ENCODE peak calls at places on chromosomes 1 and 21, in seven cellular contexts. One of them, this sample, is unnamed.

GRCh38 chr1:11337536-11338350 is 64.7 kb downstream of the UBIAD1 start:
- DNase-seq in WTC11: peak; percentile 83
- DNase-seq in GM13976: peak; percentile 82
- DNase-seq in HFF-Myc: peak; percentile 29
- DNase-seq in CD4-positive, alpha-beta T cell: peak; percentile 78
- DNase-seq in lower leg skin: no peak
- DNase-seq in cardiac fibroblast: peak; percentile 32
- DNase-seq in this sample: no peak

GRCh38 chr1:71861022-71861421 is 421.3 kb downstream of the NEGR1 start:
- DNase-seq in CD4-positive, alpha-beta T cell: no peak
- DNase-seq in HFF-Myc: no peak
- DNase-seq in lower leg skin: no peak
- DNase-seq in WTC11: no peak
- DNase-seq in cardiac fibroblast: peak; percentile 72
- DNase-seq in GM13976: no peak
- DNase-seq in this sample: no peak

GRCh38 chr1:119814288-119814687 is 3.0 kb upstream of the REG4 start:
- DNase-seq in WTC11: no peak
- DNase-seq in lower leg skin: no peak
- DNase-seq in GM13976: no peak
- DNase-seq in cardiac fibroblast: no peak
- DNase-seq in HFF-Myc: no peak
- DNase-seq in CD4-positive, alpha-beta T cell: no peak
- DNase-seq in this sample: no peak

GRCh38 chr1:155834296-155834926 is 22.6 kb downstream of the GON4L start:
- DNase-seq in HFF-Myc: no peak
- DNase-seq in cardiac fibroblast: peak; percentile 66
- DNase-seq in CD4-positive, alpha-beta T cell: no peak
- DNase-seq in WTC11: peak; percentile 13
- DNase-seq in GM13976: no peak
- DNase-seq in lower leg skin: peak; percentile 31
- DNase-seq in this sample: peak; percentile 79

GRCh38 chr1:24906760-24907490 is 23.2 kb downstream of the RUNX3 start:
- DNase-seq in cardiac fibroblast: no peak
- DNase-seq in CD4-positive, alpha-beta T cell: peak; percentile 29
- DNase-seq in GM13976: peak; percentile 22
- DNase-seq in WTC11: no peak
- DNase-seq in HFF-Myc: no peak
- DNase-seq in lower leg skin: peak; percentile 67
- DNase-seq in this sample: no peak

GRCh38 chr1:177567393-177567792 is 396.6 kb downstream of the BRINP2 start:
- DNase-seq in WTC11: peak; percentile 22
- DNase-seq in HFF-Myc: no peak
- DNase-seq in lower leg skin: no peak
- DNase-seq in GM13976: no peak
- DNase-seq in cardiac fibroblast: peak; percentile 40
- DNase-seq in CD4-positive, alpha-beta T cell: no peak
- DNase-seq in this sample: no peak

GRCh38 chr1:198491028-198491427 is 49.5 kb downstream of the ATP6V1G3 start:
- DNase-seq in GM13976: no peak
- DNase-seq in lower leg skin: no peak
- DNase-seq in cardiac fibroblast: no peak
- DNase-seq in WTC11: no peak
- DNase-seq in CD4-positive, alpha-beta T cell: no peak
- DNase-seq in HFF-Myc: no peak
- DNase-seq in this sample: no peak

GRCh38 chr1:246907472-246907871 is 24.3 kb downstream of the AHCTF1 start:
- DNase-seq in HFF-Myc: no peak
- DNase-seq in CD4-positive, alpha-beta T cell: no peak
- DNase-seq in cardiac fibroblast: peak; percentile 76
- DNase-seq in GM13976: no peak
- DNase-seq in lower leg skin: no peak
- DNase-seq in WTC11: no peak
- DNase-seq in this sample: no peak

GRCh38 chr1:150149490-150150453 is at the start of gene PLEKHO1:
- DNase-seq in cardiac fibroblast: peak; percentile 82
- DNase-seq in WTC11: peak; percentile 60
- DNase-seq in lower leg skin: peak; percentile 96
- DNase-seq in HFF-Myc: no peak
- DNase-seq in GM13976: peak; percentile 86
- DNase-seq in CD4-positive, alpha-beta T cell: peak; percentile 89
- DNase-seq in this sample: peak; percentile 88

GRCh38 chr1:243623831-243624230 is 226.2 kb downstream of the AKT3 start:
- DNase-seq in CD4-positive, alpha-beta T cell: no peak
- DNase-seq in lower leg skin: no peak
- DNase-seq in cardiac fibroblast: peak; percentile 70
- DNase-seq in WTC11: no peak
- DNase-seq in HFF-Myc: no peak
- DNase-seq in GM13976: no peak
- DNase-seq in this sample: no peak

GRCh38 chr1:229596961-229597699 is 28.8 kb downstream of the TAF5L start:
- DNase-seq in HFF-Myc: no peak
- DNase-seq in lower leg skin: peak; percentile 72
- DNase-seq in CD4-positive, alpha-beta T cell: no peak
- DNase-seq in GM13976: no peak
- DNase-seq in WTC11: no peak
- DNase-seq in cardiac fibroblast: peak; percentile 83
- DNase-seq in this sample: no peak

GRCh38 chr1:29569971-29570634 is 333.8 kb downstream of the PTPRU start:
- DNase-seq in CD4-positive, alpha-beta T cell: no peak
- DNase-seq in lower leg skin: no peak
- DNase-seq in GM13976: no peak
- DNase-seq in cardiac fibroblast: peak; percentile 59
- DNase-seq in WTC11: no peak
- DNase-seq in HFF-Myc: peak; percentile 74
- DNase-seq in this sample: no peak

GRCh38 chr21:32626633-32627196 is 14.5 kb upstream of the CFAP298 start:
- DNase-seq in HFF-Myc: no peak
- DNase-seq in GM13976: no peak
- DNase-seq in WTC11: no peak
- DNase-seq in CD4-positive, alpha-beta T cell: no peak
- DNase-seq in lower leg skin: no peak
- DNase-seq in cardiac fibroblast: peak; percentile 64
- DNase-seq in this sample: no peak

GRCh38 chr21:39756285-39756684 is 11.3 kb downstream of the IGSF5 start:
- DNase-seq in WTC11: no peak
- DNase-seq in HFF-Myc: no peak
- DNase-seq in cardiac fibroblast: no peak
- DNase-seq in CD4-positive, alpha-beta T cell: no peak
- DNase-seq in lower leg skin: no peak
- DNase-seq in GM13976: no peak
- DNase-seq in this sample: peak; percentile 46

GRCh38 chr1:30657131-30658013 is 66.0 kb downstream of the MATN1 start:
- DNase-seq in cardiac fibroblast: no peak
- DNase-seq in GM13976: no peak
- DNase-seq in WTC11: no peak
- DNase-seq in lower leg skin: no peak
- DNase-seq in HFF-Myc: no peak
- DNase-seq in CD4-positive, alpha-beta T cell: no peak
- DNase-seq in this sample: no peak

GRCh38 chr1:204432708-204433107 is 21.1 kb upstream of the PPP1R15B start:
- DNase-seq in HFF-Myc: no peak
- DNase-seq in lower leg skin: no peak
- DNase-seq in CD4-positive, alpha-beta T cell: no peak
- DNase-seq in cardiac fibroblast: no peak
- DNase-seq in GM13976: no peak
- DNase-seq in WTC11: no peak
- DNase-seq in this sample: no peak

GRCh38 chr1:226627924-226628623 is 79.5 kb downstream of the STUM start:
- DNase-seq in GM13976: no peak
- DNase-seq in HFF-Myc: no peak
- DNase-seq in cardiac fibroblast: no peak
- DNase-seq in CD4-positive, alpha-beta T cell: peak; percentile 30
- DNase-seq in WTC11: no peak
- DNase-seq in lower leg skin: peak; percentile 75
- DNase-seq in this sample: no peak

GRCh38 chr1:119621714-119622113 is 26.4 kb downstream of the ZNF697 start:
- DNase-seq in GM13976: no peak
- DNase-seq in HFF-Myc: no peak
- DNase-seq in CD4-positive, alpha-beta T cell: no peak
- DNase-seq in cardiac fibroblast: no peak
- DNase-seq in lower leg skin: no peak
- DNase-seq in WTC11: no peak
- DNase-seq in this sample: no peak

GRCh38 chr1:37452416-37452815 is 22.0 kb upstream of the ZC3H12A start:
- DNase-seq in GM13976: no peak
- DNase-seq in lower leg skin: no peak
- DNase-seq in cardiac fibroblast: no peak
- DNase-seq in HFF-Myc: no peak
- DNase-seq in WTC11: no peak
- DNase-seq in CD4-positive, alpha-beta T cell: no peak
- DNase-seq in this sample: no peak

DNA sequence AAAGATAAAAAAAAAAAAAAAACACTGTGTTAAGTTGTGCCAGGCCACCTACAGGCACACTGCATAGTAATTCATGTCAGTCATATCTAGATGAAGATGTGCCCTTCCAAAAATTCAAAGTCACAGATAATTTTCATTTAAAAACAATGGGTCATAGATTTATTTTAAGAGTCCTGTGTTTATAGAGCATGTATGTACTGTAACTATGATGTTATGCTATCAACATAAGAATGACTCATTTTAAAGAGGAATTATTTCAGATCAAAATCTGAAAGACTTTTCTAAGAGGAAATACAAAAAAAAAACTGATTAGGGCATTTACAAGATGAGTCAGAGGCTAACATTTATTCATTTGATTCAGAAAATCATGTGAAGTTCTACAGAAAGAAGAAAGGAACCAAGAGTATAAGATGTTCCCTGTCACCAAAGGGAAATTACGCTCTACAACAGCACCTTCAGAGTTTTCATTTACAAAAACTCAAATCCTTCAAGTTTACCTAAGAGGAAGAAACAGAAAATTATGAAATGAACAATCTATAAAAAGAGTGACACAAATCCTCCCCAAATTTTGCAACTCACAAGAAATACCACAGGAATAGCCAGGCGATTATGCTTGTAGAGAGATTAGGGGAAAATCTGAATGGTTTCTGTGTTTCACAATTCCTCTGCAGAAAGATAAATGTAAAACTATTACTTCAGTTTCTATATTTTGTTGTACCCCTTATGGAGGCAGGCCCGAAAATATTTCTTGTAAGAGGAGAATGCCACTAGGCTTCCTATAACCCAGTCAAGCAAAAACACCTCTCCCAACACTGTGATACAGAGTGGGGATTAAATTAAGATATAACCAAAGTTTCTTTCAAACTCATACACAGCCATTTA is 13.8 kb downstream of the TP53BP2 start:
- DNase-seq in WTC11: no peak
- DNase-seq in CD4-positive, alpha-beta T cell: no peak
- DNase-seq in HFF-Myc: no peak
- DNase-seq in cardiac fibroblast: peak; percentile 78
- DNase-seq in GM13976: no peak
- DNase-seq in lower leg skin: no peak
- DNase-seq in this sample: no peak
- TF ChIP-seq CTCF in WTC11: no peak
- TF ChIP-seq CTCF in CD4-positive, alpha-beta T cell: peak; percentile 16
- TF ChIP-seq CTCF in HFF-Myc: no peak
- TF ChIP-seq CTCF in cardiac fibroblast: no peak
- TF ChIP-seq CTCF in GM13976: no peak
- TF ChIP-seq CTCF in lower leg skin: no peak
- TF ChIP-seq CTCF in this sample: peak; percentile 17

DNA sequence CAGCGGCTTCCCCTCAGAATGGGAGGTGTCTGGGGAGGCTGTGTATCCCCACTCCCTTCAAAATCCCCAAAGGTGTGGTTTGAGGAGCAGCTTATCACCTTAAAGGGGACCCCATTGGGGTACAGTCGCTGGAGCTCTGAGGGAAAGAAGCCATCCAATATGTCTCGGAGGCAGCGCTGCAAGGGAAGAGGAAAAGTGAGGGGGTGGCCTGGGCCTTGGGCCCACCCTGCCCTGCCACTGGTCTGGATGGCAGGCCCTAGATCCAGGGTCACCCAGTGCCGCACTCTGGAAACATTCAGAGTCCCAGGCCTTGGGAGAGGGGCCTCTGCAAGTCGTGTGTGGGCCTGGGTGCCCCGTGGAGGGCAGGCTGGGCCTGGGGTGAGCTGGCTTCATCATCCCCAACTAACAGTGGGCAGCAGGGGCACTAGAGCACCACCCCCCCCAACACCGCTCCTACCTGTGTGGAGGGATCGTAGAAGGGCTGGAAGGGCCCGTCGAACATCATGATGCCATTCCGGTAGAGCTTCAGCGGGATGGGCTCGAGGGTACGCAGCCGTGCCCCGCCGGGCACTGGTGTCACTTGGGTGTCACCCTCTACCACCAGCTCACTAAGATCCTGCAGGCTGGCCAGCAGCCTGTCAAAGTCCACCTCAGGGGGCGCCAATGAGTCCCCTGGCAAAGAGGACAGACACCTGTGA is 5.6 kb downstream of the SH3BGRL3 start:
- DNase-seq in CD4-positive, alpha-beta T cell: no peak
- DNase-seq in WTC11: peak; percentile 89
- DNase-seq in GM13976: peak; percentile 63
- DNase-seq in lower leg skin: no peak
- DNase-seq in cardiac fibroblast: no peak
- DNase-seq in HFF-Myc: no peak
- DNase-seq in this sample: no peak
- TF ChIP-seq CTCF in CD4-positive, alpha-beta T cell: no peak
- TF ChIP-seq CTCF in WTC11: peak; percentile 61
- TF ChIP-seq CTCF in GM13976: peak; percentile 43
- TF ChIP-seq CTCF in lower leg skin: no peak
- TF ChIP-seq CTCF in cardiac fibroblast: peak; percentile 48
- TF ChIP-seq CTCF in HFF-Myc: peak; percentile 51
- TF ChIP-seq CTCF in this sample: peak; percentile 31

DNA sequence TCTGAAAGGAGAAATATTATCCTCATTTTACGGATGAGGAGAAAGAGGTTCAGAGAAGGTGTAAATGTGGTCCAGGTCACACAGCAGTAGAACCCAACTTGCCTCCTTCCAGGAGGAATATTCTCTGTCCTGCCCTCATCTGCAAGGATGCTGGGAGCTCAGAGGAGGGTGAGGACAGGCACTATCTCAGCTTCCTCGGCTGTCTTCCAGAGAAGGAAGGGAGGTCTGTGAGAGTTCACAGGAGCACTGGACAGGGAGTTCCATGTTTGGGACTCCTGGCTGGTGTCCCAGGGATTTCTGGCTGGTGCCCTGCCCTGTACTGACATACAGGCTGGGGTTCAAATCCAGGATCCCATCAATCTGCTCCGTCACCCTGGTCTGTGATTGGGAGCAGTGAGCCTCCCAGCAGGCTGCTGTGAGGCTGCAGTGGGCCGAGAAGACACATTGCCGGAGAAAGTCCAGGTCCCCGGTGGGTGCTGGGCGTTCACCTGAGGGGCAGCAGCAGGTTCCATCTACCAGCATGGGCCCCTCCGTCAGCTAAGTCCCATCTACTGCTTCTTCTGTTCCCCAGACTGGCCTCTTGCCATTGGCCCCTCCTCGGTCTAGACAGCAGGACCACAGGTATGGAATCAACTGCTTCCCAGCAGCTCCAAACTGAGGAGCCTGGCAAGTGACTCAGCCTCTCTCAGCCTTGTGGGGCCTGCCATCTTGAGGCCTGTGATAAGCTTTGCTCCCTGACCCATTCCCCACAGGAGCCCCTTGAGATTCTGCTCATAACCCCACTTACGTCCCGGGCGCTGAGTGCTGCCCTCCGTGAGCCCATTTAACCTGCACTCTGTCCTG is 8.5 kb upstream of the BSND start:
- DNase-seq in lower leg skin: no peak
- DNase-seq in WTC11: no peak
- DNase-seq in CD4-positive, alpha-beta T cell: no peak
- DNase-seq in cardiac fibroblast: no peak
- DNase-seq in HFF-Myc: no peak
- DNase-seq in GM13976: no peak
- DNase-seq in this sample: no peak
- TF ChIP-seq CTCF in lower leg skin: no peak
- TF ChIP-seq CTCF in WTC11: no peak
- TF ChIP-seq CTCF in CD4-positive, alpha-beta T cell: no peak
- TF ChIP-seq CTCF in cardiac fibroblast: no peak
- TF ChIP-seq CTCF in HFF-Myc: no peak
- TF ChIP-seq CTCF in GM13976: no peak
- TF ChIP-seq CTCF in this sample: no peak

GRCh38 chr1:34929497-34929852 is at the start of gene DLGAP3:
- DNase-seq in lower leg skin: no peak
- DNase-seq in GM13976: peak; percentile 55
- DNase-seq in cardiac fibroblast: no peak
- DNase-seq in HFF-Myc: no peak
- DNase-seq in CD4-positive, alpha-beta T cell: no peak
- DNase-seq in WTC11: peak; percentile 44
- DNase-seq in this sample: no peak
- TF ChIP-seq CTCF in lower leg skin: no peak
- TF ChIP-seq CTCF in GM13976: no peak
- TF ChIP-seq CTCF in cardiac fibroblast: no peak
- TF ChIP-seq CTCF in HFF-Myc: no peak
- TF ChIP-seq CTCF in CD4-positive, alpha-beta T cell: no peak
- TF ChIP-seq CTCF in WTC11: no peak
- TF ChIP-seq CTCF in this sample: no peak